ENCODE peak calls at places on chromosomes 1 and 21, in four cellular contexts. P is OCI-LY7, V is sigmoid colon, W is astrocyte of the cerebellum. U is an unnamed sample.

GRCh38 chr1:78472251-78472620 is 18.5 kb upstream of the PTGFR start:
- DNase-seq in P (no peak), V (no peak), W (no peak), U (no peak)

GRCh38 chr21:25646541-25646940 is 7.5 kb downstream of the JAM2 start:
- DNase-seq in P (no peak), V (no peak), W (no peak), U (no peak)

GRCh38 chr1:99849413-99849743 is 783 bp upstream of the AGL start:
- DNase-seq in P (peak), V (no peak), W (no peak), U (no peak)

GRCh38 chr1:153985341-153985912 is 712 bp downstream of the RAB13 start:
- DNase-seq in P (no peak), V (peak), W (no peak), U (no peak)

GRCh38 chr1:18398791-18399551 is 81.8 kb upstream of the KLHDC7A start:
- DNase-seq in P (no peak), V (no peak), W (no peak), U (no peak)

GRCh38 chr1:116825735-116826438 is 71.7 kb downstream of the CD2 start:
- DNase-seq in P (no peak), V (no peak), W (no peak), U (no peak)

GRCh38 chr1:235401251-235401650 is 34.0 kb downstream of the TBCE start:
- DNase-seq in P (no peak), V (no peak), W (peak), U (peak)

GRCh38 chr1:182087304-182087703 is 25.8 kb upstream of the ZNF648 start:
- DNase-seq in P (no peak), V (no peak), W (no peak), U (no peak)

GRCh38 chr1:28021064-28021463 is 61.3 kb downstream of the XKR8 start:
- DNase-seq in P (no peak), V (no peak), W (no peak), U (no peak)

GRCh38 chr1:67105508-67105907 is 29.3 kb downstream of the C1orf141 start:
- DNase-seq in P (no peak), V (no peak), W (no peak), U (no peak)

GRCh38 chr1:156926175-156926574 is 5.7 kb downstream of the LRRC71 start:
- DNase-seq in P (no peak), V (no peak), W (peak), U (peak)

GRCh38 chr1:183840140-183840539 is 35.2 kb downstream of the RGL1 start:
- DNase-seq in P (no peak), V (no peak), W (no peak), U (no peak)

GRCh38 chr1:169072945-169073725 is 33.4 kb upstream of the ATP1B1 start:
- DNase-seq in P (no peak), V (no peak), W (no peak), U (no peak)

GRCh38 chr1:234771642-234772344 is 161.8 kb upstream of the IRF2BP2 start:
- DNase-seq in P (peak), V (no peak), W (no peak), U (no peak)

GRCh38 chr21:35222541-35222941 is 173.4 kb upstream of the RUNX1 start:
- DNase-seq in P (peak), V (no peak), W (no peak), U (no peak)

GRCh38 chr1:31102501-31102950 is 37.0 kb upstream of the PUM1 start:
- DNase-seq in P (no peak), V (peak), W (peak), U (peak)

GRCh38 chr1:179091691-179092165 is 9.9 kb downstream of the TOR3A start:
- DNase-seq in P (no peak), V (peak), W (no peak), U (no peak)

GRCh38 chr1:204331275-204331674 is 28.5 kb downstream of the PLEKHA6 start:
- DNase-seq in P (no peak), V (no peak), W (no peak), U (no peak)

GRCh38 chr1:2637472-2637871 is 4.7 kb upstream of the MMEL1 start:
- DNase-seq in P (no peak), V (peak), W (no peak), U (no peak)

GRCh38 chr1:191963781-191964455 is 194.3 kb upstream of the RGS18 start:
- DNase-seq in P (no peak), V (no peak), W (no peak), U (no peak)

GRCh38 chr1:89739013-89739843 is 81.6 kb upstream of the LRRC8D start:
- DNase-seq in P (no peak), V (no peak), W (no peak), U (no peak)

GRCh38 chr1:46708121-46708520 is 10.8 kb downstream of the EFCAB14 start:
- DNase-seq in P (no peak), V (no peak), W (no peak), U (no peak)

GRCh38 chr1:92329356-92330129 is 30.7 kb downstream of the RPAP2 start:
- DNase-seq in P (no peak), V (no peak), W (peak), U (peak)

GRCh38 chr1:80533178-80533577 is 1267.6 kb upstream of the ADGRL2 start:
- DNase-seq in P (no peak), V (no peak), W (no peak), U (no peak)

GRCh38 chr1:94648225-94649007 is 106.9 kb upstream of the F3 start:
- DNase-seq in P (no peak), V (peak), W (peak), U (peak)

GRCh38 chr1:151435174-151435573 is 24.1 kb downstream of the POGZ start:
- DNase-seq in P (no peak), V (no peak), W (no peak), U (no peak)

GRCh38 chr1:60850084-60850483 is 232.3 kb upstream of the NFIA start:
- DNase-seq in P (no peak), V (no peak), W (no peak), U (no peak)

GRCh38 chr1:182608236-182608635 is 4.0 kb upstream of the RGS16 start:
- DNase-seq in P (no peak), V (no peak), W (no peak), U (no peak)

GRCh38 chr21:36384885-36385232 is 333 bp upstream of the CHAF1B start:
- DNase-seq in P (no peak), V (no peak), W (no peak), U (no peak)

GRCh38 chr1:39646232-39647081 is 7.0 kb upstream of the HEYL start:
- DNase-seq in P (peak), V (peak), W (no peak), U (peak)

DNA sequence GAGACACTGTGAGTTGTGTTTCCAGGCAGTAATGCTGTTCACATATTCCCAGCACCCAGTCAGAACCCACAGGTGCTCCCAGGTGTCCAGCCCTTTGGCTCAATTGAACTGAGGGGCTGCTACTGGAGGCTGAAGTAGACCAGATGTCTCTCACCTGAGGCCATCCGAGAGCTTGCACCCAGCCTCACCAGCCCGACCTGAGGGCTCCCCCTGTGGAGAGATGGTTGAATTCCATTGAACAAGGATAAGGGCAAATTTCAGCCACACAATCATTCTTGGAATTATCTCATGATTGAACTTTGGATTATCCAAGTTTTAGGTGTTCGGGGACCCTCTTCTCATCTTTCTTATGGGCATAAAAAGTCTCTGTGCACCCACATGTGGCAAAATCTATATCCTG is 52.1 kb downstream of the OBSCN start:
- DNase-seq in P (no peak), V (no peak), W (no peak), U (no peak)
- TF ChIP-seq CTCF in P (peak), V (no peak), W (no peak), U (no peak)

DNA sequence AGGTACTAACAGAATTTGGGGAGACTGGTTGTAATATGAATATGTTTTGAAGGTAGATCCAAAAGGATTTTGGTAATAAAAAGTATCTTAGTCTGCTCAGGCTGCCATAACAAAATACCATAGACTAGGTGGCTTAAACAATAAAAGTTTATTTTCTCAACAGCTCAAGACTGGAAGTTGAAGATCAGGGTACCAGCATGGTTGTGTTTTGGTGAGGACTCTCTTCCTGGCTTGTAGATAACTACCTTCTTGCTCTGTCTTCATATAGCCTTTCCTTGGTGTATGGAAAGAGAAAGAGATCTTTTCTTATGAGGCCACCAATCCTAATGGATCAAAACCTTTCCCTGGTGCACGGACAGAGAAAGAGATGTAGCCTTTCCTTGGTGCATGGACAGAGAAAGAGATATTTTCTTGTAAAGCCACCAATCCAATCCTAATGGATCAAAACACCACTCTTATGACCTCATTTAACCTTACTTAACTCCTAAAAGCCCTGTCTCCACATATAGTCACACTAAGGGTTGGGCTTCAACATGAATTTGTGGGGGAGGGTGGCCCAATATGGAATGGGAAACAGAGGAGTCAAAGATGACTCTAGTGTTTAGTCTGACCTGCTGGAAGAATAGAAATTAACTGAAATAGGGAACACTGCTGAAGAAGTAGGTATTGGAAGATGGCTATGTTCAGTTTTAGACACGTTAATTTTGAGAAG is 5.4 kb upstream of the TSNAX start:
- DNase-seq in P (no peak), V (no peak), W (no peak), U (no peak)
- H3K4me3 ChIP-seq in P (no peak), V (no peak), W (no peak), U (no peak)

DNA sequence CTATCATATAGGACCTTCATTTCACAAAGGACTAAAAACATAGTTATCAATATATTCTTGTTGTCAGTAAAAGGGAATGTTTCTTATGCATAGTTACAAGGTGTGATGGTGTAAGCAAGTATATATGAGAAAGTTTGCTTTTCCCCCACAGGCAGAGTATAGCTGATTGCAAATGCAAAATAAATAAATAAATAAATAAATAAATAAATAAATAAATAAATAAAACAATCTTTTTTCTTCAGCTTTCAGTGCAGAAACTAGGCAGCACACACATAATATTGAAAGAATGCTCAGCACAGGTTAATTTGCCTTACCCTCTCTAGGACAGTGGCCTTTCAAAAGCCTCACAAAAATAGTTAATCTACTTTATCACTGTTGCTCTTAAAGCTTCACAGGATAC is 138.8 kb downstream of the BRINP3 start:
- DNase-seq in P (no peak), V (no peak), W (no peak), U (no peak)
- TF ChIP-seq CTCF in P (no peak), V (no peak), W (no peak), U (no peak)

DNA sequence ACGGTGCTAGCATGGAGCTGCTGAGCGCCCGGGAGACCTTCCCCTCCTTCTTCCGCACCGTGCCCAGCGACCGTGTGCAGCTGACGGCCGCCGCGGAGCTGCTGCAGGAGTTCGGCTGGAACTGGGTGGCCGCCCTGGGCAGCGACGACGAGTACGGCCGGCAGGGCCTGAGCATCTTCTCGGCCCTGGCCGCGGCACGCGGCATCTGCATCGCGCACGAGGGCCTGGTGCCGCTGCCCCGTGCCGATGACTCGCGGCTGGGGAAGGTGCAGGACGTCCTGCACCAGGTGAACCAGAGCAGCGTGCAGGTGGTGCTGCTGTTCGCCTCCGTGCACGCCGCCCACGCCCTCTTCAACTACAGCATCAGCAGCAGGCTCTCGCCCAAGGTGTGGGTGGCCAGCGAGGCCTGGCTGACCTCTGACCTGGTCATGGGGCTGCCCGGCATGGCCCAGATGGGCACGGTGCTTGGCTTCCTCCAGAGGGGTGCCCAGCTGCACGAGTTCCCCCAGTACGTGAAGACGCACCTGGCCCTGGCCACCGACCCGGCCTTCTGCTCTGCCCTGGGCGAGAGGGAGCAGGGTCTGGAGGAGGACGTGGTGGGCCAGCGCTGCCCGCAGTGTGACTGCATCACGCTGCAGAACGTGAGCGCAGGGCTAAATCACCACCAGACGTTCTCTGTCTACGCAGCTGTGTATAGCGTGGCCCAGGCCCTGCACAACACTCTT is 1.1 kb downstream of the TAS1R3 start:
- DNase-seq in P (no peak), V (no peak), W (no peak), U (no peak)
- H3K4me3 ChIP-seq in P (no peak), V (no peak), W (no peak), U (no peak)

DNA sequence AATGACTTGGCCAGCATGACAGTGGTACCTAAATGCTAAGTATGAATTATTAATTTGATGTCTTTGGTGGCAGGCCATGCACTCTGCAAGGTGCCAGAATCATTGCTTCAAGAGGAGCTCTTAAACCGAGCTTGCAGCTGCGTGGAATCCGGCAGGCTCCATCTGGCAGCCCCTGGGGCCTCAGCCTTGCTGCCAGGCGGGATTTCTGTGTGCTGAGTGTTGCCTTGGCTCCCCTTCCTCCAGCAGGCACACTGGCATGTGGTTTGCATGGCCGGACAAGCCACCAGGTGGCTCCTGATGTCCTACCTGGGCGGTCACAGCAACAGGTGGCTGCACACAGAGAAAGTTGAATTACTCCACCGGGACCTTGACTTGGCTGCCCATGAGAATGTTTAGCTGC is 155.4 kb downstream of the URB2 start:
- DNase-seq in P (peak), V (no peak), W (no peak), U (no peak)
- TF ChIP-seq CTCF in P (peak), V (peak), W (no peak), U (no peak)

GRCh38 chr1:24141311-24141997 is 1.5 kb downstream of the IL22RA1 start:
- DNase-seq in P (no peak), V (no peak), W (no peak), U (no peak)
- H3K4me3 ChIP-seq in P (no peak), V (no peak), W (no peak), U (no peak)

GRCh38 chr1:184954232-184954995 is 19.9 kb downstream of the NIBAN1 start:
- DNase-seq in P (no peak), V (no peak), W (no peak), U (no peak)
- TF ChIP-seq CTCF in P (no peak), V (no peak), W (no peak), U (no peak)

DNA sequence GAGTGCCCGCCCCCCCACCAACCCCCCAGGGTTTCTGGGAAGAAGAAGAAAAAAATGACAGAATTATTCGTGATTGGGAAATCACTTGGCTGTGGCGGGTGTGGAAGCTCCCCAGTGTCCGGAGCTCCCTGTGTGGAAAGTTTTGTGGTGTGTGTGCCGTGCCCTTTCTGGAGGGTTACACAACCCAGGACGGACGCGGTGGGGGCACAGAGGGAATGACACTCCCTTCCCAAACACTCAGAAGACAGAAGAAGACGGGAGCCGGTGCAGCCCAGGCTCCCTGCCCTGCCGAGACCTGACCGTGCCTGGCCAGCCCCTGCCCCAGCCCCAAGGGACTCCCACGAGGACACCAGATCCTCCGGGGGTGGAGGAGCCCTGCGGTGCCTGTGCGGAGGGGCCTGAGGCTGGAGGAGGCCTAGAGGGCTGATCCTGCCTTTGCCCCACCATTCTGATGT is 33.0 kb upstream of the ADARB1 start:
- DNase-seq in P (no peak), V (peak), W (no peak), U (no peak)
- H3K4me3 ChIP-seq in P (no peak), V (no peak), W (no peak), U (no peak)

GRCh38 chr1:9912264-9912936 is 2.3 kb upstream of the CTNNBIP1 start:
- DNase-seq in P (no peak), V (no peak), W (no peak), U (no peak)

GRCh38 chr1:9910425-9911178 is 533 bp upstream of the CTNNBIP1 start:
- DNase-seq in P (peak), V (peak), W (peak), U (peak)

GRCh38 chr1:9910080-9910424 is at the start of gene CTNNBIP1:
- DNase-seq in P (no peak), V (no peak), W (no peak), U (no peak)

GRCh38 chr1:9917901-9918300 is 7.8 kb upstream of the CTNNBIP1 start:
- DNase-seq in P (no peak), V (no peak), W (no peak), U (no peak)

GRCh38 chr1:9914603-9914937 is 4.5 kb upstream of the CTNNBIP1 start:
- DNase-seq in P (no peak), V (no peak), W (no peak), U (no peak)
- TF ChIP-seq CTCF in P (peak), V (no peak), W (no peak), U (no peak)